ENCODE peak calls at places on chromosome 2, in six cellular contexts. R is WTC11; Y is coronary artery; P is suprapubic skin; V is CD4-positive, alpha-beta T cell; X is GM13976. I is an unnamed sample.

GRCh38 chr2:226483745-226484619 is 315.6 kb downstream of the IRS1 start:
- DNase-seq in P (no peak), Y (no peak), R (peak), X (no peak), V (no peak), I (no peak)

GRCh38 chr2:191604154-191604553 is 73.8 kb upstream of the NABP1 start:
- DNase-seq in R (no peak), V (no peak), P (no peak), X (no peak), Y (no peak), I (no peak)

GRCh38 chr2:233044974-233045535 is 12.6 kb downstream of the NEU2 start:
- DNase-seq in R (no peak), P (no peak), V (no peak), Y (peak), X (no peak), I (no peak)

GRCh38 chr2:98390571-98391476 is 44.6 kb downstream of the CNGA3 start:
- DNase-seq in P (no peak), R (no peak), V (no peak), Y (no peak), X (peak), I (no peak)

GRCh38 chr2:7210712-7211111 is 293.5 kb downstream of the RNF144A start:
- DNase-seq in Y (no peak), R (no peak), P (no peak), V (no peak), X (no peak), I (no peak)

GRCh38 chr2:190714958-190715357 is 66.1 kb downstream of the NAB1 start:
- DNase-seq in X (no peak), P (no peak), V (no peak), Y (no peak), R (no peak), I (no peak)

GRCh38 chr2:136557203-136557602 is 208.1 kb upstream of the THSD7B start:
- DNase-seq in V (no peak), R (no peak), X (no peak), P (no peak), Y (no peak), I (no peak)

GRCh38 chr2:68643011-68643873 is at the start of gene PROKR1:
- DNase-seq in R (peak), V (no peak), X (peak), Y (no peak), P (no peak), I (peak)

GRCh38 chr2:100974712-100975520 is 27.2 kb upstream of the RPL31 start:
- DNase-seq in V (no peak), X (no peak), P (no peak), Y (no peak), R (no peak), I (no peak)

GRCh38 chr2:30631051-30631671 is 176.1 kb downstream of the CAPN13 start:
- DNase-seq in Y (no peak), V (no peak), R (no peak), P (no peak), X (no peak), I (peak)

GRCh38 chr2:84906900-84907714 is 1.7 kb downstream of the TMSB10 start:
- DNase-seq in X (peak), Y (peak), R (no peak), P (peak), V (no peak), I (peak)

GRCh38 chr2:159873136-159873728 is 75.2 kb upstream of the CD302 start:
- DNase-seq in V (no peak), P (no peak), X (no peak), Y (no peak), R (no peak), I (peak)

GRCh38 chr2:17791121-17791902 is 24.9 kb upstream of the MSGN1 start:
- DNase-seq in P (no peak), X (no peak), R (no peak), V (no peak), Y (no peak), I (no peak)

GRCh38 chr2:134261398-134262131 is 7.7 kb downstream of the MGAT5 start:
- DNase-seq in P (no peak), X (no peak), Y (no peak), V (no peak), R (no peak), I (no peak)

GRCh38 chr2:193124820-193125219 is 930.1 kb upstream of the TMEFF2 start:
- DNase-seq in V (no peak), P (no peak), Y (no peak), R (no peak), X (no peak), I (no peak)

GRCh38 chr2:167134381-167135072 is 246.2 kb downstream of the XIRP2 start:
- DNase-seq in V (no peak), X (no peak), R (no peak), Y (no peak), P (no peak), I (no peak)

GRCh38 chr2:42856891-42857632 is 64.7 kb upstream of the HAAO start:
- DNase-seq in X (no peak), Y (no peak), P (peak), V (no peak), R (no peak), I (no peak)

GRCh38 chr2:10752236-10752635 is 30.8 kb downstream of the ATP6V1C2 start:
- DNase-seq in X (no peak), P (no peak), Y (no peak), V (no peak), R (no peak), I (no peak)

GRCh38 chr2:165251361-165251760 is 12.1 kb downstream of the SCN2A start:
- DNase-seq in R (no peak), V (no peak), X (no peak), Y (no peak), P (no peak), I (no peak)

GRCh38 chr2:3277050-3277747 is 100.4 kb downstream of the EIPR1 start:
- DNase-seq in V (no peak), P (peak), R (no peak), Y (no peak), X (no peak), I (no peak)

GRCh38 chr2:238164906-238165287 is 6.1 kb downstream of the ERFE start:
- DNase-seq in X (no peak), Y (no peak), R (no peak), P (no peak), V (no peak), I (no peak)

GRCh38 chr2:128769457-128770142 is 450.9 kb upstream of the HS6ST1 start:
- DNase-seq in X (no peak), R (no peak), V (no peak), Y (peak), P (peak), I (no peak)

GRCh38 chr2:142756430-142756829 is 121.0 kb upstream of the KYNU start:
- DNase-seq in V (no peak), P (no peak), R (no peak), X (no peak), Y (no peak), I (no peak)

GRCh38 chr2:119028327-119029174 is 86.6 kb downstream of the MARCO start:
- DNase-seq in X (peak), Y (no peak), V (no peak), R (peak), P (no peak), I (peak)

GRCh38 chr2:44623622-44624351 is 262.0 kb downstream of the CAMKMT start:
- DNase-seq in X (no peak), V (no peak), Y (no peak), R (no peak), P (no peak), I (no peak)

GRCh38 chr2:142472382-142472781 is 341.6 kb upstream of the LRP1B start:
- DNase-seq in V (no peak), Y (no peak), P (no peak), R (no peak), X (no peak), I (no peak)

GRCh38 chr2:229572434-229573338 is 141.7 kb downstream of the DNER start:
- DNase-seq in X (no peak), R (no peak), V (no peak), P (no peak), Y (no peak), I (no peak)

GRCh38 chr2:110149330-110150220 is 34.0 kb upstream of the MALL start:
- DNase-seq in P (no peak), R (no peak), V (no peak), X (no peak), Y (no peak), I (no peak)

GRCh38 chr2:181178823-181179412 is 198.5 kb downstream of the UBE2E3 start:
- DNase-seq in X (no peak), P (no peak), V (peak), R (peak), Y (no peak), I (peak)

GRCh38 chr2:213148572-213149331 is 2.7 kb downstream of the IKZF2 start:
- DNase-seq in R (no peak), V (no peak), X (no peak), Y (no peak), P (no peak), I (no peak)

GRCh38 chr2:224099846-224100643 is 61.0 kb upstream of the SERPINE2 start:
- DNase-seq in Y (no peak), R (no peak), P (no peak), X (no peak), V (no peak), I (no peak)

GRCh38 chr2:104866122-104866864 is 12.4 kb downstream of the POU3F3 start:
- DNase-seq in V (no peak), X (no peak), R (no peak), P (no peak), Y (no peak), I (no peak)

GRCh38 chr2:130728007-130728454 is 839 bp upstream of the GPR148 start:
- DNase-seq in X (peak), P (no peak), Y (no peak), R (peak), V (no peak), I (peak)

GRCh38 chr2:130728549-130729310 is at the start of gene GPR148:
- DNase-seq in R (no peak), V (no peak), X (no peak), Y (no peak), P (no peak), I (no peak)

GRCh38 chr2:130729311-130730299 is 735 bp downstream of the GPR148 start:
- DNase-seq in V (no peak), X (no peak), P (no peak), Y (no peak), R (no peak), I (no peak)

GRCh38 chr2:130726614-130727180 is 2.2 kb upstream of the GPR148 start:
- DNase-seq in P (no peak), Y (no peak), V (no peak), X (no peak), R (peak), I (no peak)

GRCh38 chr2:130727286-130727924 is 1.5 kb upstream of the GPR148 start:
- DNase-seq in R (peak), Y (peak), X (peak), V (peak), P (peak), I (peak)
- TF ChIP-seq CTCF in R (no peak), Y (no peak), X (no peak), V (no peak), P (no peak), I (no peak)

DNA sequence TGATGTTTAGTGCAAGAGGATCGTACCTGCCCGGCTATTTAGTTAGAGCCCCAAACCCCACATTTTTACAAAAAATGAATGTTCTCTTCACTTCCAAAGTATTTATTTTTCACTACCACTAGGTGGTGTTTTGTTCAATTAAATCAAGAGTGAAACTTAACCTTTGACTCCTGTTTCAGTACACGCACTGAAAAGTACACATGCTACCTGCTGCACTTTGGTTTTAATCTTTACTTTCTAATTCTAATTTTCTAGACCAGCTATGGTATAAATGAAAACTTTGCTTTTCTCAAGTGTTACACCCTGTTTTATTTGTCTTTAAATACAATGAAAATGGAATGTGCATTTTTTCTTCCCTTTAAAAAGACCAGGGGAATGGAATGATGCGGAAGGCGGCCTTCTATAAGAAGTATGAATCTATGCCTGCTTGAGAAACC is 31.4 kb upstream of the CHN1 start:
- DNase-seq in X (peak), Y (no peak), P (no peak), V (no peak), R (no peak), I (no peak)
- TF ChIP-seq CTCF in X (peak), Y (no peak), P (no peak), V (peak), R (peak), I (peak)

DNA sequence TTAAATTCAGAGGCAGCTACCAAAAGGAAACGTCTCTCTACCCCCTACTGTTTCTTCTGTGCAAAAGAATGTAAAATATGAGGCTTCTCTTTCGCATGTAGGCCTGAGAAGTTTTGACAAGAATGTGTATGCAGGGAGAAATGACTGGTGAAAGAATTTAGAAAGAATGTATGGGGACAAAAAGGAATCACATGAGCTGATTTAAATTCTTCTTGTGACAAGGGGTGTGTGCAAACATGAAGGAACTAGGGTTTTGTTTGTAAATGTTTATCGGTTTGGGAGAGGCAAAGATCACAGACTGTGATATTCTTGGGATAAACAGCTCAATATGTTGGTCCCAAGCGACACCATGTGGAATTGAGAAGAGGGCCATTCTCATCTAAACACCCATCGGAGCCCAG is 345.2 kb upstream of the VRK2 start:
- DNase-seq in V (no peak), X (no peak), P (no peak), Y (no peak), R (no peak), I (no peak)
- TF ChIP-seq CTCF in V (no peak), X (no peak), P (no peak), Y (no peak), R (no peak), I (no peak)

GRCh38 chr2:1854747-1855146 is 110.4 kb upstream of the PXDN start:
- DNase-seq in P (no peak), R (peak), V (no peak), Y (no peak), X (peak), I (peak)
- TF ChIP-seq CTCF in P (peak), R (no peak), V (no peak), Y (peak), X (no peak), I (peak)

GRCh38 chr2:234249006-234249405 is 198.5 kb downstream of the SPP2 start:
- DNase-seq in V (no peak), X (no peak), Y (no peak), P (no peak), R (no peak), I (no peak)
- TF ChIP-seq CTCF in V (no peak), X (no peak), Y (no peak), P (no peak), R (no peak), I (no peak)